ENCODE peak calls at places on chromosomes 13 and 19, in seven cellular contexts. X, L, R, Z, G, T and F are unnamed samples.

GRCh38 chr13:46160474-46161066 is 21.4 kb downstream of the LCP1 start:
- DNase-seq in X (no peak), L (peak; percentile 54), R (no peak), Z (peak; percentile 75), G (no peak), T (peak; percentile 22), F (peak; percentile 70)

GRCh38 chr19:48752511-48753365 is at the start of gene FUT1:
- DNase-seq in X (peak; percentile 94), L (no peak), R (peak; percentile 72), Z (peak; percentile 49), G (no peak), T (peak; percentile 70), F (peak; percentile 92)

GRCh38 chr19:6058411-6059201 is 51.7 kb downstream of the RFX2 start:
- DNase-seq in X (no peak), L (no peak), R (no peak), Z (no peak), G (no peak), T (no peak), F (no peak)

GRCh38 chr19:10118960-10119359 is 739 bp downstream of the EIF3G start:
- DNase-seq in X (no peak), L (no peak), R (no peak), Z (peak; percentile 53), G (no peak), T (no peak), F (no peak)

GRCh38 chr19:10339380-10339960 is at the start of gene ICAM3:
- DNase-seq in X (no peak), L (no peak), R (no peak), Z (no peak), G (peak; percentile 31), T (no peak), F (no peak)

GRCh38 chr13:49443327-49443688 is 556 bp downstream of the CAB39L start:
- DNase-seq in X (peak; percentile 52), L (peak; percentile 35), R (no peak), Z (peak; percentile 42), G (no peak), T (no peak), F (peak; percentile 46)

GRCh38 chr13:76764429-76764828 is 121.8 kb downstream of the KCTD12 start:
- DNase-seq in X (no peak), L (peak; percentile 10), R (peak; percentile 84), Z (peak; percentile 68), G (no peak), T (peak; percentile 2), F (no peak)

GRCh38 chr13:99842379-99842778 is 129.2 kb downstream of the ZIC5 start:
- DNase-seq in X (no peak), L (no peak), R (no peak), Z (no peak), G (no peak), T (no peak), F (no peak)

GRCh38 chr13:86932935-86933334 is 738.2 kb upstream of the SLITRK5 start:
- DNase-seq in X (no peak), L (peak; percentile 43), R (no peak), Z (no peak), G (no peak), T (no peak), F (no peak)

GRCh38 chr19:12156254-12157058 is at the start of gene ZNF625:
- DNase-seq in X (peak; percentile 91), L (peak; percentile 87), R (peak; percentile 94), Z (peak; percentile 94), G (no peak), T (peak; percentile 89), F (peak; percentile 92)

GRCh38 chr13:37869756-37870488 is at the start of gene TRPC4:
- DNase-seq in X (no peak), L (peak; percentile 59), R (peak; percentile 77), Z (peak; percentile 76), G (no peak), T (peak; percentile 65), F (peak; percentile 78)

GRCh38 chr13:44854264-44855060 is 134.8 kb downstream of the NUFIP1 start:
- DNase-seq in X (peak; percentile 60), L (peak; percentile 11), R (no peak), Z (no peak), G (no peak), T (no peak), F (peak; percentile 61)

GRCh38 chr13:32581177-32581786 is 5.0 kb upstream of the PDS5B start:
- DNase-seq in X (no peak), L (peak; percentile 47), R (no peak), Z (peak; percentile 51), G (no peak), T (no peak), F (peak; percentile 47)

GRCh38 chr19:11152318-11153062 is 3.1 kb downstream of the SPC24 start:
- DNase-seq in X (no peak), L (peak; percentile 78), R (peak; percentile 97), Z (peak; percentile 96), G (no peak), T (no peak), F (no peak)

GRCh38 chr19:29945433-29945832 is 3.4 kb downstream of the URI1 start:
- DNase-seq in X (no peak), L (peak; percentile 24), R (no peak), Z (no peak), G (no peak), T (no peak), F (no peak)

GRCh38 chr13:41137951-41138350 is 5.3 kb upstream of the KBTBD6 start:
- DNase-seq in X (no peak), L (peak; percentile 81), R (no peak), Z (peak; percentile 74), G (no peak), T (no peak), F (no peak)

GRCh38 chr13:31835932-31836331 is 96.6 kb downstream of the RXFP2 start:
- DNase-seq in X (no peak), L (peak; percentile 59), R (no peak), Z (peak; percentile 86), G (no peak), T (no peak), F (no peak)

GRCh38 chr13:111927181-111927540 is 139.8 kb upstream of the SOX1 start:
- DNase-seq in X (no peak), L (no peak), R (no peak), Z (no peak), G (no peak), T (no peak), F (no peak)

GRCh38 chr19:35716735-35716984 is 1.1 kb upstream of the KMT2B start:
- DNase-seq in X (peak; percentile 83), L (no peak), R (peak; percentile 83), Z (no peak), G (no peak), T (no peak), F (no peak)

GRCh38 chr19:49851456-49852259 is 699 bp downstream of the PTOV1 start:
- DNase-seq in X (peak; percentile 64), L (no peak), R (no peak), Z (peak; percentile 40), G (no peak), T (peak; percentile 72), F (peak; percentile 53)

GRCh38 chr19:58021541-58022282 is 12.1 kb upstream of the ZSCAN1 start:
- DNase-seq in X (peak; percentile 3), L (peak; percentile 40), R (peak; percentile 73), Z (peak; percentile 74), G (peak; percentile 4), T (no peak), F (peak; percentile 55)

GRCh38 chr13:73040968-73041580 is 17.7 kb upstream of the KLF5 start:
- DNase-seq in X (no peak), L (no peak), R (no peak), Z (no peak), G (no peak), T (no peak), F (peak; percentile 54)

GRCh38 chr13:95485518-95486144 is 66.9 kb upstream of the CLDN10 start:
- DNase-seq in X (no peak), L (no peak), R (no peak), Z (no peak), G (no peak), T (no peak), F (no peak)

GRCh38 chr13:64579331-64579730 is 2650.8 kb downstream of the PCDH9 start:
- DNase-seq in X (no peak), L (no peak), R (no peak), Z (no peak), G (no peak), T (no peak), F (no peak)